ENCODE peak calls at places on chromosomes 13 and 19, in six cellular contexts. I, V, D, U, N and Q are unnamed samples.

GRCh38 chr19:19022380-19022961 is 10.8 kb downstream of the SUGP2 start:
- DNase-seq in I (no peak), V (no peak), D (no peak), U (no peak), N (no peak), Q (no peak)

GRCh38 chr13:113378825-113379224 is 14.9 kb upstream of the GRTP1 start:
- DNase-seq in I (no peak), V (no peak), D (no peak), U (no peak), N (no peak), Q (no peak)

GRCh38 chr13:69946443-69946955 is 161.1 kb upstream of the ATXN8OS start:
- DNase-seq in I (no peak), V (no peak), D (no peak), U (no peak), N (no peak), Q (peak)

GRCh38 chr19:1455002-1455335 is 5.0 kb downstream of the APC2 start:
- DNase-seq in I (no peak), V (no peak), D (no peak), U (no peak), N (no peak), Q (no peak)

GRCh38 chr13:97945792-97946419 is 7.6 kb upstream of the IPO5 start:
- DNase-seq in I (no peak), V (no peak), D (no peak), U (no peak), N (no peak), Q (no peak)

GRCh38 chr13:55893541-55893940 is 1247.2 kb upstream of the PRR20A start:
- DNase-seq in I (no peak), V (no peak), D (no peak), U (no peak), N (no peak), Q (no peak)

GRCh38 chr19:38850976-38851621 is 1.3 kb upstream of the HNRNPL start:
- DNase-seq in I (peak), V (no peak), D (no peak), U (peak), N (peak), Q (peak)

GRCh38 chr19:18392417-18392816 is 5.0 kb downstream of the LRRC25 start:
- DNase-seq in I (no peak), V (no peak), D (no peak), U (no peak), N (no peak), Q (no peak)

GRCh38 chr19:49951806-49952474 is 9.0 kb downstream of the SIGLEC11 start:
- DNase-seq in I (no peak), V (no peak), D (no peak), U (no peak), N (no peak), Q (no peak)

GRCh38 chr13:37984357-37984756 is 114.8 kb upstream of the TRPC4 start:
- DNase-seq in I (no peak), V (no peak), D (no peak), U (no peak), N (peak), Q (no peak)

GRCh38 chr19:48511321-48511731 is 309 bp downstream of the LMTK3 start:
- DNase-seq in I (no peak), V (no peak), D (no peak), U (no peak), N (peak), Q (no peak)

GRCh38 chr13:98563071-98563470 is 13.8 kb downstream of the STK24 start:
- DNase-seq in I (no peak), V (no peak), D (no peak), U (peak), N (no peak), Q (no peak)

GRCh38 chr13:86737334-86737932 is 933.7 kb upstream of the SLITRK5 start:
- DNase-seq in I (no peak), V (no peak), D (no peak), U (no peak), N (no peak), Q (no peak)

GRCh38 chr13:113625965-113626661 is 31.9 kb downstream of the ATP4B start:
- DNase-seq in I (no peak), V (no peak), D (peak), U (no peak), N (no peak), Q (peak)

GRCh38 chr13:29830000-29830399 is 20.4 kb downstream of the UBL3 start:
- DNase-seq in I (no peak), V (no peak), D (no peak), U (no peak), N (no peak), Q (no peak)

GRCh38 chr19:43940719-43941118 is 5.6 kb upstream of the ZNF45 start:
- DNase-seq in I (no peak), V (no peak), D (no peak), U (no peak), N (no peak), Q (no peak)

GRCh38 chr13:97111705-97112104 is 110.4 kb upstream of the MBNL2 start:
- DNase-seq in I (no peak), V (no peak), D (no peak), U (no peak), N (no peak), Q (no peak)

GRCh38 chr13:25783076-25783475 is 268.7 kb downstream of the SHISA2 start:
- DNase-seq in I (no peak), V (no peak), D (no peak), U (no peak), N (no peak), Q (no peak)

GRCh38 chr19:56109216-56109615 is 11.9 kb downstream of the ZNF787 start:
- DNase-seq in I (no peak), V (no peak), D (no peak), U (no peak), N (no peak), Q (no peak)

GRCh38 chr19:8000298-8001038 is 5.0 kb downstream of the ELAVL1 start:
- DNase-seq in I (no peak), V (no peak), D (no peak), U (no peak), N (no peak), Q (no peak)

GRCh38 chr19:8654591-8655339 is 24.3 kb downstream of the NFILZ start:
- DNase-seq in I (peak), V (peak), D (no peak), U (peak), N (peak), Q (peak)

GRCh38 chr13:110108348-110109139 is 198.4 kb downstream of the COL4A1 start:
- DNase-seq in I (no peak), V (no peak), D (no peak), U (no peak), N (peak), Q (peak)

GRCh38 chr19:13160557-13160956 is 10.3 kb downstream of the IER2 start:
- DNase-seq in I (no peak), V (no peak), D (no peak), U (no peak), N (no peak), Q (no peak)

GRCh38 chr13:97231832-97232201 is 9.7 kb downstream of the MBNL2 start:
- DNase-seq in I (no peak), V (no peak), D (no peak), U (no peak), N (no peak), Q (no peak)

GRCh38 chr19:50501186-50501567 is 9.8 kb downstream of the JOSD2 start:
- DNase-seq in I (no peak), V (no peak), D (no peak), U (no peak), N (no peak), Q (no peak)

GRCh38 chr19:18167975-18168645 is 5.5 kb upstream of the IFI30 start:
- DNase-seq in I (no peak), V (no peak), D (no peak), U (peak), N (peak), Q (peak)